ENCODE peak calls at places on chromosomes 7 and 10, in six cellular contexts. One of them, this sample, is unnamed.

GRCh38 chr10:133276435-133277201 is at the start of gene ADAM8:
- ATAC-seq in left lung: peak; percentile 52
- ATAC-seq in mucosa of descending colon: peak; percentile 53
- ATAC-seq in activated CD8-positive, alpha-beta T cell treated with anti-CD3 and anti-CD28 coated beads for 36 hours: peak; percentile 46
- ATAC-seq in stimulated activated naive CD8-positive, alpha-beta T cell treated with anti-CD3 and anti-CD28 coated beads, Interleukin-15, amount 100 ng/mL, for 72 hours: peak; percentile 36
- ATAC-seq in gastroesophageal sphincter: no peak
- ATAC-seq in this sample: peak; percentile 71

GRCh38 chr10:11424456-11425287 is 186.8 kb downstream of the USP6NL start:
- ATAC-seq in gastroesophageal sphincter: no peak
- ATAC-seq in left lung: peak; percentile 93
- ATAC-seq in activated CD8-positive, alpha-beta T cell treated with anti-CD3 and anti-CD28 coated beads for 36 hours: no peak
- ATAC-seq in stimulated activated naive CD8-positive, alpha-beta T cell treated with anti-CD3 and anti-CD28 coated beads, Interleukin-15, amount 100 ng/mL, for 72 hours: no peak
- ATAC-seq in mucosa of descending colon: peak; percentile 66
- ATAC-seq in this sample: no peak

GRCh38 chr10:126842356-126842755 is 62.9 kb upstream of the DOCK1 start:
- ATAC-seq in mucosa of descending colon: no peak
- ATAC-seq in gastroesophageal sphincter: no peak
- ATAC-seq in left lung: no peak
- ATAC-seq in stimulated activated naive CD8-positive, alpha-beta T cell treated with anti-CD3 and anti-CD28 coated beads, Interleukin-15, amount 100 ng/mL, for 72 hours: no peak
- ATAC-seq in activated CD8-positive, alpha-beta T cell treated with anti-CD3 and anti-CD28 coated beads for 36 hours: no peak
- ATAC-seq in this sample: no peak

GRCh38 chr10:30791197-30791611 is 161.7 kb upstream of the LYZL2 start:
- ATAC-seq in activated CD8-positive, alpha-beta T cell treated with anti-CD3 and anti-CD28 coated beads for 36 hours: no peak
- ATAC-seq in mucosa of descending colon: peak; percentile 93
- ATAC-seq in gastroesophageal sphincter: no peak
- ATAC-seq in stimulated activated naive CD8-positive, alpha-beta T cell treated with anti-CD3 and anti-CD28 coated beads, Interleukin-15, amount 100 ng/mL, for 72 hours: no peak
- ATAC-seq in left lung: no peak
- ATAC-seq in this sample: no peak

GRCh38 chr10:112706580-112706979 is 243.5 kb upstream of the TCF7L2 start:
- ATAC-seq in activated CD8-positive, alpha-beta T cell treated with anti-CD3 and anti-CD28 coated beads for 36 hours: peak; percentile 39
- ATAC-seq in stimulated activated naive CD8-positive, alpha-beta T cell treated with anti-CD3 and anti-CD28 coated beads, Interleukin-15, amount 100 ng/mL, for 72 hours: peak; percentile 48
- ATAC-seq in left lung: no peak
- ATAC-seq in gastroesophageal sphincter: no peak
- ATAC-seq in mucosa of descending colon: no peak
- ATAC-seq in this sample: no peak

GRCh38 chr10:47257396-47258120 is 42.4 kb upstream of the GDF10 start:
- ATAC-seq in stimulated activated naive CD8-positive, alpha-beta T cell treated with anti-CD3 and anti-CD28 coated beads, Interleukin-15, amount 100 ng/mL, for 72 hours: peak; percentile 49
- ATAC-seq in mucosa of descending colon: peak; percentile 39
- ATAC-seq in activated CD8-positive, alpha-beta T cell treated with anti-CD3 and anti-CD28 coated beads for 36 hours: peak; percentile 60
- ATAC-seq in gastroesophageal sphincter: no peak
- ATAC-seq in left lung: peak; percentile 37
- ATAC-seq in this sample: peak; percentile 58

GRCh38 chr10:74227697-74228424 is 76.8 kb downstream of the ADK start:
- ATAC-seq in mucosa of descending colon: peak; percentile 21
- ATAC-seq in activated CD8-positive, alpha-beta T cell treated with anti-CD3 and anti-CD28 coated beads for 36 hours: peak; percentile 15
- ATAC-seq in gastroesophageal sphincter: no peak
- ATAC-seq in stimulated activated naive CD8-positive, alpha-beta T cell treated with anti-CD3 and anti-CD28 coated beads, Interleukin-15, amount 100 ng/mL, for 72 hours: no peak
- ATAC-seq in left lung: peak; percentile 55
- ATAC-seq in this sample: no peak

GRCh38 chr7:134365341-134366054 is 48.8 kb upstream of the SLC35B4 start:
- ATAC-seq in stimulated activated naive CD8-positive, alpha-beta T cell treated with anti-CD3 and anti-CD28 coated beads, Interleukin-15, amount 100 ng/mL, for 72 hours: no peak
- ATAC-seq in mucosa of descending colon: peak; percentile 62
- ATAC-seq in gastroesophageal sphincter: no peak
- ATAC-seq in activated CD8-positive, alpha-beta T cell treated with anti-CD3 and anti-CD28 coated beads for 36 hours: no peak
- ATAC-seq in left lung: no peak
- ATAC-seq in this sample: no peak

GRCh38 chr7:131948434-131949053 is 392.1 kb upstream of the PODXL start:
- ATAC-seq in gastroesophageal sphincter: peak; percentile 51
- ATAC-seq in stimulated activated naive CD8-positive, alpha-beta T cell treated with anti-CD3 and anti-CD28 coated beads, Interleukin-15, amount 100 ng/mL, for 72 hours: no peak
- ATAC-seq in mucosa of descending colon: peak; percentile 84
- ATAC-seq in activated CD8-positive, alpha-beta T cell treated with anti-CD3 and anti-CD28 coated beads for 36 hours: no peak
- ATAC-seq in left lung: peak; percentile 15
- ATAC-seq in this sample: no peak

GRCh38 chr10:6924166-6924565 is 344.1 kb upstream of the PRKCQ start:
- ATAC-seq in activated CD8-positive, alpha-beta T cell treated with anti-CD3 and anti-CD28 coated beads for 36 hours: no peak
- ATAC-seq in gastroesophageal sphincter: no peak
- ATAC-seq in stimulated activated naive CD8-positive, alpha-beta T cell treated with anti-CD3 and anti-CD28 coated beads, Interleukin-15, amount 100 ng/mL, for 72 hours: no peak
- ATAC-seq in left lung: no peak
- ATAC-seq in mucosa of descending colon: no peak
- ATAC-seq in this sample: no peak

GRCh38 chr10:114323023-114323422 is 81.3 kb downstream of the AFAP1L2 start:
- ATAC-seq in left lung: no peak
- ATAC-seq in stimulated activated naive CD8-positive, alpha-beta T cell treated with anti-CD3 and anti-CD28 coated beads, Interleukin-15, amount 100 ng/mL, for 72 hours: no peak
- ATAC-seq in activated CD8-positive, alpha-beta T cell treated with anti-CD3 and anti-CD28 coated beads for 36 hours: no peak
- ATAC-seq in mucosa of descending colon: no peak
- ATAC-seq in gastroesophageal sphincter: no peak
- ATAC-seq in this sample: no peak

GRCh38 chr10:11227103-11227502 is 209.4 kb downstream of the CELF2 start:
- ATAC-seq in mucosa of descending colon: peak; percentile 27
- ATAC-seq in stimulated activated naive CD8-positive, alpha-beta T cell treated with anti-CD3 and anti-CD28 coated beads, Interleukin-15, amount 100 ng/mL, for 72 hours: peak; percentile 33
- ATAC-seq in left lung: no peak
- ATAC-seq in gastroesophageal sphincter: no peak
- ATAC-seq in activated CD8-positive, alpha-beta T cell treated with anti-CD3 and anti-CD28 coated beads for 36 hours: peak; percentile 14
- ATAC-seq in this sample: peak; percentile 94

GRCh38 chr10:98263088-98263487 is 4.9 kb downstream of the LOXL4 start:
- ATAC-seq in gastroesophageal sphincter: no peak
- ATAC-seq in left lung: no peak
- ATAC-seq in stimulated activated naive CD8-positive, alpha-beta T cell treated with anti-CD3 and anti-CD28 coated beads, Interleukin-15, amount 100 ng/mL, for 72 hours: no peak
- ATAC-seq in activated CD8-positive, alpha-beta T cell treated with anti-CD3 and anti-CD28 coated beads for 36 hours: no peak
- ATAC-seq in mucosa of descending colon: no peak
- ATAC-seq in this sample: no peak

GRCh38 chr10:128851726-128852125 is 615.3 kb upstream of the MGMT start:
- ATAC-seq in activated CD8-positive, alpha-beta T cell treated with anti-CD3 and anti-CD28 coated beads for 36 hours: no peak
- ATAC-seq in stimulated activated naive CD8-positive, alpha-beta T cell treated with anti-CD3 and anti-CD28 coated beads, Interleukin-15, amount 100 ng/mL, for 72 hours: no peak
- ATAC-seq in left lung: no peak
- ATAC-seq in mucosa of descending colon: no peak
- ATAC-seq in gastroesophageal sphincter: peak; percentile 43
- ATAC-seq in this sample: no peak

GRCh38 chr7:18974803-18975202 is 142.6 kb downstream of the TWIST1 start:
- ATAC-seq in stimulated activated naive CD8-positive, alpha-beta T cell treated with anti-CD3 and anti-CD28 coated beads, Interleukin-15, amount 100 ng/mL, for 72 hours: no peak
- ATAC-seq in activated CD8-positive, alpha-beta T cell treated with anti-CD3 and anti-CD28 coated beads for 36 hours: no peak
- ATAC-seq in mucosa of descending colon: no peak
- ATAC-seq in gastroesophageal sphincter: no peak
- ATAC-seq in left lung: no peak
- ATAC-seq in this sample: no peak

GRCh38 chr7:4745265-4745919 is 30.0 kb upstream of the AP5Z1 start:
- ATAC-seq in activated CD8-positive, alpha-beta T cell treated with anti-CD3 and anti-CD28 coated beads for 36 hours: peak; percentile 25
- ATAC-seq in gastroesophageal sphincter: no peak
- ATAC-seq in mucosa of descending colon: no peak
- ATAC-seq in left lung: no peak
- ATAC-seq in stimulated activated naive CD8-positive, alpha-beta T cell treated with anti-CD3 and anti-CD28 coated beads, Interleukin-15, amount 100 ng/mL, for 72 hours: peak; percentile 33
- ATAC-seq in this sample: peak; percentile 63

GRCh38 chr10:71401056-71401455 is 4.3 kb downstream of the CDH23 start:
- ATAC-seq in left lung: no peak
- ATAC-seq in stimulated activated naive CD8-positive, alpha-beta T cell treated with anti-CD3 and anti-CD28 coated beads, Interleukin-15, amount 100 ng/mL, for 72 hours: no peak
- ATAC-seq in gastroesophageal sphincter: no peak
- ATAC-seq in mucosa of descending colon: no peak
- ATAC-seq in activated CD8-positive, alpha-beta T cell treated with anti-CD3 and anti-CD28 coated beads for 36 hours: no peak
- ATAC-seq in this sample: no peak

GRCh38 chr7:116565981-116566380 is 41.1 kb downstream of the CAV1 start:
- ATAC-seq in gastroesophageal sphincter: no peak
- ATAC-seq in mucosa of descending colon: no peak
- ATAC-seq in stimulated activated naive CD8-positive, alpha-beta T cell treated with anti-CD3 and anti-CD28 coated beads, Interleukin-15, amount 100 ng/mL, for 72 hours: no peak
- ATAC-seq in activated CD8-positive, alpha-beta T cell treated with anti-CD3 and anti-CD28 coated beads for 36 hours: no peak
- ATAC-seq in left lung: no peak
- ATAC-seq in this sample: no peak

GRCh38 chr10:129085821-129086220 is 381.2 kb upstream of the MGMT start:
- ATAC-seq in activated CD8-positive, alpha-beta T cell treated with anti-CD3 and anti-CD28 coated beads for 36 hours: no peak
- ATAC-seq in stimulated activated naive CD8-positive, alpha-beta T cell treated with anti-CD3 and anti-CD28 coated beads, Interleukin-15, amount 100 ng/mL, for 72 hours: no peak
- ATAC-seq in mucosa of descending colon: no peak
- ATAC-seq in left lung: no peak
- ATAC-seq in gastroesophageal sphincter: no peak
- ATAC-seq in this sample: no peak

GRCh38 chr10:52488606-52489485 is 174.8 kb downstream of the DKK1 start:
- ATAC-seq in stimulated activated naive CD8-positive, alpha-beta T cell treated with anti-CD3 and anti-CD28 coated beads, Interleukin-15, amount 100 ng/mL, for 72 hours: no peak
- ATAC-seq in gastroesophageal sphincter: no peak
- ATAC-seq in activated CD8-positive, alpha-beta T cell treated with anti-CD3 and anti-CD28 coated beads for 36 hours: no peak
- ATAC-seq in left lung: peak; percentile 60
- ATAC-seq in mucosa of descending colon: no peak
- ATAC-seq in this sample: no peak

This sample was measured in stimulated activated memory B cell treated with anti-CD40 and anti-IgM and Interleukin-4, amounts not matched to agents 10 μg/mL and 1 μg/mL and 100 μg/mL, for 72 hours.